ENCODE peak calls at places on chromosomes 11 and 22, in five cellular contexts. One of them, this sample, is unnamed.
A peak's percentile ranks its signal among the peaks of the same experiment; 100 is the strongest.

GRCh38 chr11:14373941-14374646 is 15.1 kb upstream of the RRAS2 start:
- DNase-seq in H54: no peak
- DNase-seq in lower leg skin: no peak
- DNase-seq in stimulated activated CD4-positive, alpha-beta T cell treated with anti-CD3 and anti-CD28 coated beads, Interleukin-2, amount 100 ng/mL, for 48 hours: no peak
- DNase-seq in HEK293T: no peak
- DNase-seq in this sample: no peak

GRCh38 chr11:65316979-65317786 is 2.5 kb downstream of the CDC42EP2 start:
- DNase-seq in H54: peak; percentile 44
- DNase-seq in lower leg skin: peak; percentile 63
- DNase-seq in stimulated activated CD4-positive, alpha-beta T cell treated with anti-CD3 and anti-CD28 coated beads, Interleukin-2, amount 100 ng/mL, for 48 hours: no peak
- DNase-seq in HEK293T: no peak
- DNase-seq in this sample: peak; percentile 67

GRCh38 chr11:12287374-12288211 is 89.8 kb upstream of the PARVA start:
- DNase-seq in H54: peak; percentile 78
- DNase-seq in lower leg skin: peak; percentile 30
- DNase-seq in stimulated activated CD4-positive, alpha-beta T cell treated with anti-CD3 and anti-CD28 coated beads, Interleukin-2, amount 100 ng/mL, for 48 hours: no peak
- DNase-seq in HEK293T: no peak
- DNase-seq in this sample: peak; percentile 97

GRCh38 chr11:36002196-36002595 is 58.3 kb downstream of the LDLRAD3 start:
- DNase-seq in H54: no peak
- DNase-seq in lower leg skin: no peak
- DNase-seq in stimulated activated CD4-positive, alpha-beta T cell treated with anti-CD3 and anti-CD28 coated beads, Interleukin-2, amount 100 ng/mL, for 48 hours: no peak
- DNase-seq in HEK293T: no peak
- DNase-seq in this sample: no peak

GRCh38 chr11:70445605-70446004 is 47.3 kb downstream of the CTTN start:
- DNase-seq in H54: no peak
- DNase-seq in lower leg skin: no peak
- DNase-seq in stimulated activated CD4-positive, alpha-beta T cell treated with anti-CD3 and anti-CD28 coated beads, Interleukin-2, amount 100 ng/mL, for 48 hours: no peak
- DNase-seq in HEK293T: no peak
- DNase-seq in this sample: no peak

GRCh38 chr11:82889133-82890001 is 10.9 kb downstream of the PRCP start:
- DNase-seq in H54: no peak
- DNase-seq in lower leg skin: no peak
- DNase-seq in stimulated activated CD4-positive, alpha-beta T cell treated with anti-CD3 and anti-CD28 coated beads, Interleukin-2, amount 100 ng/mL, for 48 hours: no peak
- DNase-seq in HEK293T: no peak
- DNase-seq in this sample: no peak

GRCh38 chr11:79263001-79263400 is 177.8 kb downstream of the TENM4 start:
- DNase-seq in H54: no peak
- DNase-seq in lower leg skin: no peak
- DNase-seq in stimulated activated CD4-positive, alpha-beta T cell treated with anti-CD3 and anti-CD28 coated beads, Interleukin-2, amount 100 ng/mL, for 48 hours: no peak
- DNase-seq in HEK293T: no peak
- DNase-seq in this sample: no peak

GRCh38 chr11:46055371-46055770 is 65.9 kb downstream of the PHF21A start:
- DNase-seq in H54: no peak
- DNase-seq in lower leg skin: no peak
- DNase-seq in stimulated activated CD4-positive, alpha-beta T cell treated with anti-CD3 and anti-CD28 coated beads, Interleukin-2, amount 100 ng/mL, for 48 hours: no peak
- DNase-seq in HEK293T: no peak
- DNase-seq in this sample: no peak

GRCh38 chr11:122439911-122440782 is 215.4 kb upstream of the UBASH3B start:
- DNase-seq in H54: no peak
- DNase-seq in lower leg skin: no peak
- DNase-seq in stimulated activated CD4-positive, alpha-beta T cell treated with anti-CD3 and anti-CD28 coated beads, Interleukin-2, amount 100 ng/mL, for 48 hours: no peak
- DNase-seq in HEK293T: no peak
- DNase-seq in this sample: peak; percentile 48

GRCh38 chr11:123690490-123690889 is 36.1 kb upstream of the SCN3B start:
- DNase-seq in H54: peak; percentile 23
- DNase-seq in lower leg skin: no peak
- DNase-seq in stimulated activated CD4-positive, alpha-beta T cell treated with anti-CD3 and anti-CD28 coated beads, Interleukin-2, amount 100 ng/mL, for 48 hours: peak; percentile 9
- DNase-seq in HEK293T: no peak
- DNase-seq in this sample: peak; percentile 10

GRCh38 chr11:30045144-30045543 is 28.3 kb upstream of the KCNA4 start:
- DNase-seq in H54: no peak
- DNase-seq in lower leg skin: no peak
- DNase-seq in stimulated activated CD4-positive, alpha-beta T cell treated with anti-CD3 and anti-CD28 coated beads, Interleukin-2, amount 100 ng/mL, for 48 hours: no peak
- DNase-seq in HEK293T: no peak
- DNase-seq in this sample: no peak

GRCh38 chr11:131616456-131616855 is 246.0 kb downstream of the NTM start:
- DNase-seq in H54: no peak
- DNase-seq in lower leg skin: no peak
- DNase-seq in stimulated activated CD4-positive, alpha-beta T cell treated with anti-CD3 and anti-CD28 coated beads, Interleukin-2, amount 100 ng/mL, for 48 hours: no peak
- DNase-seq in HEK293T: no peak
- DNase-seq in this sample: no peak

GRCh38 chr11:77071671-77072605 is 5.2 kb downstream of the CAPN5 start:
- DNase-seq in H54: peak; percentile 51
- DNase-seq in lower leg skin: no peak
- DNase-seq in stimulated activated CD4-positive, alpha-beta T cell treated with anti-CD3 and anti-CD28 coated beads, Interleukin-2, amount 100 ng/mL, for 48 hours: no peak
- DNase-seq in HEK293T: no peak
- DNase-seq in this sample: no peak

GRCh38 chr11:61162092-61162935 is 1.1 kb upstream of the VPS37C start:
- DNase-seq in H54: peak; percentile 53
- DNase-seq in lower leg skin: no peak
- DNase-seq in stimulated activated CD4-positive, alpha-beta T cell treated with anti-CD3 and anti-CD28 coated beads, Interleukin-2, amount 100 ng/mL, for 48 hours: peak; percentile 21
- DNase-seq in HEK293T: no peak
- DNase-seq in this sample: peak; percentile 62

GRCh38 chr11:66363805-66364535 is 7.6 kb downstream of the SLC29A2 start:
- DNase-seq in H54: peak; percentile 70
- DNase-seq in lower leg skin: no peak
- DNase-seq in stimulated activated CD4-positive, alpha-beta T cell treated with anti-CD3 and anti-CD28 coated beads, Interleukin-2, amount 100 ng/mL, for 48 hours: peak; percentile 87
- DNase-seq in HEK293T: peak; percentile 85
- DNase-seq in this sample: peak; percentile 64

GRCh38 chr11:110091995-110092576 is 1.1 kb upstream of the ZC3H12C start:
- DNase-seq in H54: no peak
- DNase-seq in lower leg skin: no peak
- DNase-seq in stimulated activated CD4-positive, alpha-beta T cell treated with anti-CD3 and anti-CD28 coated beads, Interleukin-2, amount 100 ng/mL, for 48 hours: no peak
- DNase-seq in HEK293T: peak; percentile 17
- DNase-seq in this sample: no peak

GRCh38 chr22:20957691-20958440 is 9.2 kb upstream of the AIFM3 start:
- DNase-seq in H54: no peak
- DNase-seq in lower leg skin: no peak
- DNase-seq in stimulated activated CD4-positive, alpha-beta T cell treated with anti-CD3 and anti-CD28 coated beads, Interleukin-2, amount 100 ng/mL, for 48 hours: no peak
- DNase-seq in HEK293T: no peak
- DNase-seq in this sample: peak; percentile 80

GRCh38 chr11:43269229-43269928 is 42.4 kb upstream of the API5 start:
- DNase-seq in H54: no peak
- DNase-seq in lower leg skin: no peak
- DNase-seq in stimulated activated CD4-positive, alpha-beta T cell treated with anti-CD3 and anti-CD28 coated beads, Interleukin-2, amount 100 ng/mL, for 48 hours: no peak
- DNase-seq in HEK293T: no peak
- DNase-seq in this sample: no peak

GRCh38 chr11:4626207-4627105 is 10.8 kb upstream of the OR51D1 start:
- DNase-seq in H54: no peak
- DNase-seq in lower leg skin: no peak
- DNase-seq in stimulated activated CD4-positive, alpha-beta T cell treated with anti-CD3 and anti-CD28 coated beads, Interleukin-2, amount 100 ng/mL, for 48 hours: peak; percentile 61
- DNase-seq in HEK293T: peak; percentile 42
- DNase-seq in this sample: peak; percentile 8

GRCh38 chr22:29524440-29525191 is 28.9 kb downstream of the THOC5 start:
- DNase-seq in H54: no peak
- DNase-seq in lower leg skin: no peak
- DNase-seq in stimulated activated CD4-positive, alpha-beta T cell treated with anti-CD3 and anti-CD28 coated beads, Interleukin-2, amount 100 ng/mL, for 48 hours: no peak
- DNase-seq in HEK293T: peak; percentile 56
- DNase-seq in this sample: peak; percentile 26

This sample was measured in A549.